ENCODE peak calls at places on chromosomes 11 and 22, in nine cellular contexts. M, X, Q, O, U, S, G, Y and I are unnamed samples. For H3K4me1, the result is how much of the 10 kb centered on the place peaks cover.

GRCh38 chr11:32231909-32232493 is 141.1 kb downstream of the RCN1 start:
- DNase-seq in M (no peak), X (no peak), Q (peak), O (no peak), U (no peak), S (no peak), G (peak), Y (no peak), I (no peak)

GRCh38 chr11:70716986-70717775 is 318.9 kb downstream of the CTTN start:
- DNase-seq in M (no peak), X (no peak), Q (no peak), O (no peak), U (no peak), S (no peak), G (no peak), Y (no peak), I (no peak)

GRCh38 chr11:132228756-132229325 is 858.4 kb downstream of the NTM start:
- DNase-seq in M (no peak), X (no peak), Q (no peak), O (no peak), U (no peak), S (no peak), G (peak), Y (no peak), I (no peak)

GRCh38 chr11:8329961-8330361 is 66.3 kb upstream of the LMO1 start:
- DNase-seq in M (no peak), X (no peak), Q (no peak), O (no peak), U (no peak), S (no peak), G (no peak), Y (no peak), I (no peak)

GRCh38 chr11:19519344-19519743 is 193.3 kb upstream of the NAV2 start:
- DNase-seq in M (no peak), X (no peak), Q (no peak), O (no peak), U (no peak), S (no peak), G (no peak), Y (no peak), I (no peak)

GRCh38 chr11:64874308-64874707 is 4.1 kb downstream of the EHD1 start:
- DNase-seq in M (peak), X (peak), Q (no peak), O (no peak), U (no peak), S (no peak), G (peak), Y (peak), I (no peak)

GRCh38 chr11:127925430-127925829 is 661.9 kb downstream of the ETS1 start:
- DNase-seq in M (no peak), X (no peak), Q (no peak), O (no peak), U (no peak), S (no peak), G (peak), Y (no peak), I (no peak)

GRCh38 chr11:45332486-45332934 is 46.4 kb upstream of the SYT13 start:
- DNase-seq in M (no peak), X (no peak), Q (peak), O (peak), U (no peak), S (no peak), G (peak), Y (peak), I (peak)

GRCh38 chr11:75679566-75679965 is 10.7 kb upstream of the MAP6 start:
- DNase-seq in M (no peak), X (no peak), Q (no peak), O (no peak), U (no peak), S (no peak), G (no peak), Y (no peak), I (no peak)

GRCh38 chr11:2118674-2119073 is 20.5 kb downstream of the IGF2 start:
- DNase-seq in M (no peak), X (no peak), Q (no peak), O (no peak), U (no peak), S (no peak), G (no peak), Y (no peak), I (no peak)

GRCh38 chr11:2113776-2114175 is 25.4 kb downstream of the IGF2 start:
- DNase-seq in M (no peak), X (no peak), Q (no peak), O (no peak), U (no peak), S (no peak), G (no peak), Y (no peak), I (no peak)

GRCh38 chr11:2115308-2115707 is 23.9 kb downstream of the IGF2 start:
- DNase-seq in M (no peak), X (no peak), Q (no peak), O (no peak), U (no peak), S (no peak), G (no peak), Y (no peak), I (no peak)

GRCh38 chr11:2116680-2117079 is 22.5 kb downstream of the IGF2 start:
- DNase-seq in M (no peak), X (no peak), Q (no peak), O (no peak), U (no peak), S (no peak), G (no peak), Y (no peak), I (no peak)

DNA sequence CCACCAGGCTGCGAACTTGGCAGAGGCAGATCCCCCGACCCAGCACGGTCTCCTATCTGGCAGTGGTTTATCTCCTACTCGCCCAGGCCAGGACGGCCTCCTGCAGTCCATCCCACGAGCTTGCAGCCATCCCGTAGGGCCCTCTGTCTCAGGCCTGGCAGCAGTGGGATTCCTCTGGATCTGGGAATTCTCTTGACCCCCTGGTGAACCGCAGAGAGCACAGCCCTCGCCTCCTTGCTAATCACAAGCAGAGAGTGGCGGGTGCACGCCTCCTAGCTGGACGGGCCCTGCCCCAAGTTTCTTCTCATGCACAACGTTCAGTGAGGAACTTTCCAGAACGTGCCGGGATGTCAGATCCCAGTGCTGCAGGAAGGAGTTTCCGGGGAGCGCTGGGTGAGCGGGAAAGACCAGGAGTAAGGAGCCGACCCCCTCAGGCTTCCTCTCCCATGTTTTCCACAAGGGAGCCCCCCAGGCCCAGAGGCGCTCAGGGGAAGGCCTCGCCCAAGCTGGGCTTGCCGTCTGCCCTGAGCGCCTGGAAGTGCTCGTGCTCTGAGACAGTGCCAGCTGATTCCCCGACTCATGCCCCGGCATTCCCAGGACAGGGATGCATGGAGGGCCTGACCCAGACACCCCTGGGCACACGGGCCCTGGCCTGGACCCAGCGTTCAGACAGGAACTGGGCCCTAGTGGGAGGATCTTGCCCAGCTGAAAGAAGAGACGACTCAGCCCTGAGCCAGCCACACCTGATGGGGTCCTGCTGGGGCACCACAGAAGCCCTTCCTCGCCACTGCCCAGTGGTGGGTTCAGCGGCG is 24.6 kb downstream of the IGF2 start:
- DNase-seq in M (no peak), X (no peak), Q (no peak), O (no peak), U (no peak), S (no peak), G (no peak), Y (no peak), I (no peak)
- TF ChIP-seq POLR2A in M (no peak), X (no peak), Q (no peak), O (no peak), U (no peak), S (no peak), G (no peak), Y (no peak), I (no peak)

DNA sequence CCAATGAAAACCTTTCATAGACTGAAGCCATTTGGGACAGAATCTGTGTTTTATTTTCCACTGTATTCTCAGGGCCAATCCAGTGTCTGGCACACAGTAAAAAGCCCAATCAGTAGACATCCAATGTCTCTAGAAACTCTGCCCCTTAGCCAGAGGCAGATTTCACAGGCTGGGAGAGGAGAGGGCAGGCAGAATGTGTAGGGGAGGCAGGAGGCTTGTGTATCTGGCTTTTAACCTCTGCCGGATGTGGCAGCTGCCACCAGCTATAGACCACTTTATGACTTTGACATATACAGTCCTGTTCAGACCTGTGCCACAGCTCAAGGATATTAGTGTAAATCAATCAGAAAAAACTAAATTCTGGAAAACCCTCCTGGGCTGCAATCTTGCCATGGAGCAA is 4.4 kb downstream of the EXPH5 start:
- DNase-seq in M (no peak), X (no peak), Q (no peak), O (no peak), U (no peak), S (no peak), G (no peak), Y (no peak), I (no peak)
- H3K27ac ChIP-seq in M (no peak), X (no peak), Q (no peak), O (no peak), U (no peak), S (peak), G (no peak), Y (no peak), I (no peak)

DNA sequence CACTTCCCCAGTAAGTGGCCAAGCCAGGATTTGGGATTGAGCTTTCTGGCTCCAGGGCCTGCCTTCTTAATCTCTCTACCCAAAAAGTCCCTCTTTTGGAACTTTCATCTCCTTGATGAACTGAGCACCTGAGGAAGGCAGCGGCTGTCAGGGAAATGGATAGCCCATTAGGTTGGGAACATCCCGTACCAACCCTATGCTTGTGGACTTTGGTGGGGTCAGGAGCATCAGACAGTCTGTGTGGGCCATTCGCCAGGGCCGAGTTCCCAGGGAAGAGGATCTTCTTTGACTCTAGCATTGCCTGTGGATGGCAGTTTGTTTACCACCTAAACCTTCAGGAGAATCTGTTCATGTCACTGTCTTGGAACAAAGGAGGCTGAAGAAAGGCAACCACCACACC is 30.2 kb downstream of the ARHGEF17 start:
- DNase-seq in M (no peak), X (no peak), Q (no peak), O (no peak), U (no peak), S (no peak), G (no peak), Y (no peak), I (no peak)
- H3K4me1 ChIP-seq in M (under half), X (under half), Q (under half), O (under half), U (under half), S (under half), G (under half), Y (under half), I (half or more)

GRCh38 chr22:22486132-22486899 is 22.2 kb downstream of the ZNF280B start:
- DNase-seq in M (no peak), X (no peak), Q (no peak), O (no peak), U (no peak), S (no peak), G (no peak), Y (no peak), I (no peak)
- TF ChIP-seq POLR2A in M (no peak), X (no peak), Q (no peak), O (no peak), U (no peak), S (no peak), G (no peak), Y (no peak), I (no peak)

DNA sequence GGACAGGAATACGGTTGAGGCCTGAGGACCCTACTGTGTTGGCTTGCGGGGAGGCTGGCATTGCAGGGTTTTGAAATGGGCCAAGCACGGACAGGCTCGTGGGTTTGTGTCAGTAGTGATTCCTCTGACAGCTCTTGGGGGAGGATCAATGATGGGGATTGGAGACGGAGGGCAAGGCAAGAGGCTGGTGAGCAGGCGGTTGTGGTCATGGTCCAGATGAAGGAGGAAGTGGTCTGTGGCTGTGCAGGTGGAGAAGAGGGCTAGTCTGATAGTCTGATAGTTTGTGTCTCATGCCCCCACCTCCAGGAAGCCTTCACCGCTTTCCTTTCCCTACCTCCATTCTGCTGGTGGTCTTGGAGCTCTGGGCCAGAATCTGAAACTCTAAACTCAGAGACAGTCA is 3.0 kb downstream of the MAFF start:
- DNase-seq in M (no peak), X (peak), Q (no peak), O (no peak), U (no peak), S (no peak), G (no peak), Y (no peak), I (no peak)
- H3K27ac ChIP-seq in M (peak), X (peak), Q (no peak), O (peak), U (peak), S (peak), G (peak), Y (peak), I (peak)

DNA sequence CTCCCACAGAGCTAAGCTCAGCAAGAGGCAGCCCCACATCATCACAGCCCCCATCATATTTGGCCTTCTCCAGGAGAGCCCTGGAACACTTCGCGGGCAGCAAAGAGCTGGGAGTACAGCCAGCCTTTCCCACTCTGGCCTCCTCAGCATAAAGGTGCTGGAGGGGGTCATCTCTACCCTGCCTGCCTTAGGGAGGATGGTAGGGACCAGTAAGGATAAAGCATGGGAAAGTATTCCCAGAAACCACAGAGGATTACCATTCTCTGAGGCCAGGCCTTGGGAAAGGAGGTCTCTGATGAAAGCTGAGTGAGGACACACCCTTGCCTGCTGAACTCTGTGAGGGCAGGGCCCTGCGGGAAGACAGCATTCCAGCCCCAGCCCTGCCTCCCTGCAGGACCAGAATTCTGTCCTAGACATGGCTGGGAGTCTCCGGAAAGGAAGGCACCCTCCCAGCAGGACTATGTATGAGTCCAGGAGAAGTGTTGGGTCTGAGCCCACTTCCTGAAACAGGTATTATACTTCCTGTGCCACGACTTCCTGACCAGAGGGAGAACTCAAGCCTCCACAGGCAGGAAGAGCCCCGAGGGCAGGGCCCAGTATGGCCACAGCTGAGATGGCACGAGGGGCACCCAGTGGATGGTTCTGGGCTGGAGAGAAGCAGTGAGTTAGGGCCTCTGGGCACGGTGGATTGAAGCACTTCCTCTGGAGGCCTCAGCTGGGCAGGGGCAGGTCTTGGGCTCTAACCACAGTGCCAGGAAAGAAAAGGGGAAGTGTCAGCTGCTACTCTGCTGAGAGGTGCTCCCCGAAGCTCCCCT is 12.9 kb upstream of the CASTOR1 start:
- DNase-seq in M (peak), X (peak), Q (peak), O (no peak), U (no peak), S (no peak), G (peak), Y (peak), I (no peak)
- H3K4me1 ChIP-seq in M (half or more), X (under half), Q (half or more), O (under half), U (half or more), S (half or more), G (under half), Y (half or more), I (half or more)

DNA sequence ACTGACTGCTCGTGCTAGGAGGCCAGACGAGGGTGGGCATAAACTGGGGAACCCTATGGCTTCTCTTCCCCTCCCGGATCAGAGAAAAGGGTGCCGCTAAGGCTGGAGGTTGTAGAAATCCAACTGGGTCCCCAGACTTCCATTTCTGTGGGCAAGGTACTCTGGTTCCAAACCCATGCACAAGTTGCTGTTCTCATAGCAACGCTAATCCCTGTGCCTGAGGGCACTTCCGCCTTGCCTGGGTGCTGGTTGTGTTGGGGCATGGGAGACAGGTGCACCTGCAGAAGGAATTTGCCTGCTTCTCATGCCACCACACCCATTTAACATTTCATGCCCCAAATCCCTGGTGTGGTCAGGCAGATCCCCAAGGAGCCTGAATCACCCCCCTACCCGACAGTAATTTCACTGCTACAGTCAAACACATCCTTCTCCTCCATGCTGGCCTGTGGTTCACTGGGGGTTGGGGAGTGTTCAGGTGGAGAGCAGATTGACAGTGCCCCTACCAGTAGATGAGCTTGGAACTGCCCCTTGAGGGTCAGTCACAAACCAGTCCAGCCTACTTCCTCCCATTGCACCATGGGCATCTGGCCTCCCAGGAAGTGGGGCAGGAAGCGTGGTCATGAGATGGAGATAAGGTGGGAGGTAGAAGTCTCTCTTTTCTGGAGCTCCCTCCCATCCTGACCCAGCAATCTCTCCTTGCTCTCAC is 1.2 kb downstream of the C2CD2L start:
- DNase-seq in M (no peak), X (peak), Q (peak), O (no peak), U (peak), S (no peak), G (peak), Y (peak), I (no peak)
- TF ChIP-seq POLR2A in M (no peak), X (peak), Q (no peak), O (no peak), U (no peak), S (no peak), G (no peak), Y (no peak), I (no peak)